ENCODE peak calls at places on chromosomes 1 and 21, in four cellular contexts. One of them, this sample, is unnamed. For H3K36me3, the result is how much of the 10 kb centered on the place peaks cover.

GRCh38 chr1:26391450-26391849 is 18.9 kb upstream of the ZNF683 start:
- DNase-seq in effector memory CD4-positive, alpha-beta T cell: peak
- DNase-seq in fibroblast of lung: peak
- DNase-seq in brain microvascular endothelial cell: peak
- DNase-seq in this sample: peak

GRCh38 chr1:2231667-2232254 is 3.6 kb downstream of the SKI start:
- DNase-seq in effector memory CD4-positive, alpha-beta T cell: peak
- DNase-seq in fibroblast of lung: peak
- DNase-seq in brain microvascular endothelial cell: peak
- DNase-seq in this sample: peak

GRCh38 chr1:225182701-225183100 is 245.1 kb downstream of the LBR start:
- DNase-seq in effector memory CD4-positive, alpha-beta T cell: no peak
- DNase-seq in fibroblast of lung: no peak
- DNase-seq in brain microvascular endothelial cell: no peak
- DNase-seq in this sample: no peak

GRCh38 chr1:248822148-248823032 is 3.3 kb downstream of the SH3BP5L start:
- DNase-seq in effector memory CD4-positive, alpha-beta T cell: no peak
- DNase-seq in fibroblast of lung: no peak
- DNase-seq in brain microvascular endothelial cell: no peak
- DNase-seq in this sample: no peak

GRCh38 chr1:117892512-117892911 is 36.9 kb downstream of the GDAP2 start:
- DNase-seq in effector memory CD4-positive, alpha-beta T cell: no peak
- DNase-seq in fibroblast of lung: no peak
- DNase-seq in brain microvascular endothelial cell: no peak
- DNase-seq in this sample: no peak

GRCh38 chr1:59759156-59759925 is 55.4 kb upstream of the HOOK1 start:
- DNase-seq in effector memory CD4-positive, alpha-beta T cell: peak
- DNase-seq in fibroblast of lung: peak
- DNase-seq in brain microvascular endothelial cell: peak
- DNase-seq in this sample: peak

GRCh38 chr1:200053639-200054038 is 26.1 kb downstream of the NR5A2 start:
- DNase-seq in effector memory CD4-positive, alpha-beta T cell: no peak
- DNase-seq in fibroblast of lung: no peak
- DNase-seq in brain microvascular endothelial cell: no peak
- DNase-seq in this sample: peak

GRCh38 chr1:18400347-18401102 is 80.2 kb upstream of the KLHDC7A start:
- DNase-seq in effector memory CD4-positive, alpha-beta T cell: no peak
- DNase-seq in fibroblast of lung: no peak
- DNase-seq in brain microvascular endothelial cell: no peak
- DNase-seq in this sample: no peak

GRCh38 chr21:42833439-42833815 is 45.9 kb downstream of the WDR4 start:
- DNase-seq in effector memory CD4-positive, alpha-beta T cell: peak
- DNase-seq in fibroblast of lung: peak
- DNase-seq in brain microvascular endothelial cell: no peak
- DNase-seq in this sample: peak

GRCh38 chr1:33624991-33625870 is 152.8 kb downstream of the ZSCAN20 start:
- DNase-seq in effector memory CD4-positive, alpha-beta T cell: no peak
- DNase-seq in fibroblast of lung: no peak
- DNase-seq in brain microvascular endothelial cell: no peak
- DNase-seq in this sample: no peak

GRCh38 chr1:158112994-158113758 is 67.5 kb upstream of the CD1D start:
- DNase-seq in effector memory CD4-positive, alpha-beta T cell: no peak
- DNase-seq in fibroblast of lung: peak
- DNase-seq in brain microvascular endothelial cell: no peak
- DNase-seq in this sample: peak

GRCh38 chr1:6330410-6330827 is 63.1 kb downstream of the ACOT7 start:
- DNase-seq in effector memory CD4-positive, alpha-beta T cell: no peak
- DNase-seq in fibroblast of lung: peak
- DNase-seq in brain microvascular endothelial cell: no peak
- DNase-seq in this sample: peak

GRCh38 chr1:15660151-15660550 is 24.0 kb upstream of the PLEKHM2 start:
- DNase-seq in effector memory CD4-positive, alpha-beta T cell: no peak
- DNase-seq in fibroblast of lung: no peak
- DNase-seq in brain microvascular endothelial cell: no peak
- DNase-seq in this sample: no peak
- H3K36me3 ChIP-seq in effector memory CD4-positive, alpha-beta T cell: half or more
- H3K36me3 ChIP-seq in fibroblast of lung: under half
- H3K36me3 ChIP-seq in brain microvascular endothelial cell: under half
- H3K36me3 ChIP-seq in this sample: under half

GRCh38 chr1:113128116-113128515 is 55.1 kb downstream of the LRIG2 start:
- DNase-seq in effector memory CD4-positive, alpha-beta T cell: no peak
- DNase-seq in fibroblast of lung: no peak
- DNase-seq in brain microvascular endothelial cell: no peak
- DNase-seq in this sample: no peak

GRCh38 chr1:113125469-113125868 is 52.5 kb downstream of the LRIG2 start:
- DNase-seq in effector memory CD4-positive, alpha-beta T cell: no peak
- DNase-seq in fibroblast of lung: no peak
- DNase-seq in brain microvascular endothelial cell: no peak
- DNase-seq in this sample: no peak

GRCh38 chr1:113123737-113124136 is 50.7 kb downstream of the LRIG2 start:
- DNase-seq in effector memory CD4-positive, alpha-beta T cell: no peak
- DNase-seq in fibroblast of lung: peak
- DNase-seq in brain microvascular endothelial cell: peak
- DNase-seq in this sample: peak

GRCh38 chr1:113126207-113126606 is 53.2 kb downstream of the LRIG2 start:
- DNase-seq in effector memory CD4-positive, alpha-beta T cell: no peak
- DNase-seq in fibroblast of lung: no peak
- DNase-seq in brain microvascular endothelial cell: no peak
- DNase-seq in this sample: no peak

DNA sequence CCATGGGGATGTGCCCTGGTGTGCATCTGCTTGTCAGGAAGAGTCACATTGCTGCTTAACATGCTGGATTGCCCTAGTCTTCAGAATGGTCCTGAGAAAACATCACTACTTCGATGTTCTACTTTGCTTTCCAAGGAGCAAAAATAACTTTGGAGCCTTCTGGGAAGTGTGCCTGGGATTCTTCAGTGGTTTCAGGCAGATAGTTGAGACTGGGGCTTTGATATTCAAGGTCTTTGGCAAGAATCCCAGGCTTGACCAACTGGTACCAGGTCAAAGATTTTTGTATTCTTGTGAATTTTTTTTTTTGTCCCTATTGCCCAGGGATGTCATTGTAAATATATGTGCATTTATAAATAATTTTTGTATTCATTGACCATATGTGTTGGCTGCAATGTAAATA is 51.4 kb downstream of the LRIG2 start:
- DNase-seq in effector memory CD4-positive, alpha-beta T cell: no peak
- DNase-seq in fibroblast of lung: no peak
- DNase-seq in brain microvascular endothelial cell: no peak
- DNase-seq in this sample: no peak
- H3K36me3 ChIP-seq in effector memory CD4-positive, alpha-beta T cell: under half
- H3K36me3 ChIP-seq in fibroblast of lung: under half
- H3K36me3 ChIP-seq in brain microvascular endothelial cell: under half
- H3K36me3 ChIP-seq in this sample: under half

GRCh38 chr1:213738658-213739057 is 249.1 kb upstream of the PROX1 start:
- DNase-seq in effector memory CD4-positive, alpha-beta T cell: no peak
- DNase-seq in fibroblast of lung: no peak
- DNase-seq in brain microvascular endothelial cell: no peak
- DNase-seq in this sample: no peak
- H3K36me3 ChIP-seq in effector memory CD4-positive, alpha-beta T cell: under half
- H3K36me3 ChIP-seq in fibroblast of lung: under half
- H3K36me3 ChIP-seq in brain microvascular endothelial cell: under half
- H3K36me3 ChIP-seq in this sample: under half

GRCh38 chr1:230686747-230687146 is 27.2 kb downstream of the AGT start:
- DNase-seq in effector memory CD4-positive, alpha-beta T cell: no peak
- DNase-seq in fibroblast of lung: no peak
- DNase-seq in brain microvascular endothelial cell: no peak
- DNase-seq in this sample: no peak
- H3K36me3 ChIP-seq in effector memory CD4-positive, alpha-beta T cell: half or more
- H3K36me3 ChIP-seq in fibroblast of lung: under half
- H3K36me3 ChIP-seq in brain microvascular endothelial cell: under half
- H3K36me3 ChIP-seq in this sample: under half

DNA sequence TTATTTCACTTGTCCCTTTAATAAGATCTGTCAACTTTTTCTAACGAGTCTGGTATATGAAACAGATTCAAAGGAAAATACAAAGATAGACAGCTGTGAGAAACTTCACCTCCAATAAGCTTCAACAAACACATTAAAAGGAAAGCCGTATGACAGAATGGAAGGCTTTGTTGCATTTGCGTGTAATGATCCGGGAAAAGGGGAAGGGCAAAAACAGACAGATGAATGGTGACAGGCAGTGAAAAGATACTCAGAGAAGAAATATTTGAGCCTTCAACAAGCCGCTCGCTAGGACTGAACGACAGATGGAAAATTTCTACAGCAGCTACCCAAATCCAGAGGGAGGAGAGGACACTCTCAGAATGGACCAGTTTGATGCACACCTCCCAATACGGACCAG is 14.9 kb downstream of the COPA start:
- DNase-seq in effector memory CD4-positive, alpha-beta T cell: no peak
- DNase-seq in fibroblast of lung: no peak
- DNase-seq in brain microvascular endothelial cell: no peak
- DNase-seq in this sample: no peak
- H3K36me3 ChIP-seq in effector memory CD4-positive, alpha-beta T cell: half or more
- H3K36me3 ChIP-seq in fibroblast of lung: under half
- H3K36me3 ChIP-seq in brain microvascular endothelial cell: half or more
- H3K36me3 ChIP-seq in this sample: half or more

GRCh38 chr1:24463756-24464377 is 38.8 kb upstream of the RCAN3 start:
- DNase-seq in effector memory CD4-positive, alpha-beta T cell: no peak
- DNase-seq in fibroblast of lung: no peak
- DNase-seq in brain microvascular endothelial cell: no peak
- DNase-seq in this sample: no peak
- H3K36me3 ChIP-seq in effector memory CD4-positive, alpha-beta T cell: under half
- H3K36me3 ChIP-seq in fibroblast of lung: under half
- H3K36me3 ChIP-seq in brain microvascular endothelial cell: under half
- H3K36me3 ChIP-seq in this sample: under half

This sample was measured in IMR-90.